ENCODE peak calls at places on chromosomes 16 and 17, in six cellular contexts. I is endothelial cell of umbilical vein, C is uterus, M is IMR-90, X is body of pancreas, K is A549. H is an unnamed sample.

GRCh38 chr17:5118219-5118618 is 2.4 kb downstream of the USP6 start:
- DNase-seq in M (no peak), X (no peak), K (no peak), I (no peak), C (no peak), H (no peak)

GRCh38 chr17:31413871-31414589 is 22.6 kb downstream of the RAB11FIP4 start:
- DNase-seq in M (peak), I (no peak), C (no peak), X (no peak), K (no peak), H (no peak)

GRCh38 chr16:15682105-15682570 is 32.1 kb downstream of the NDE1 start:
- DNase-seq in X (peak), K (peak), C (no peak), M (peak), I (peak), H (no peak)

GRCh38 chr16:49527621-49528020 is 154.0 kb downstream of the C16orf78 start:
- DNase-seq in K (no peak), I (no peak), C (peak), X (no peak), M (no peak), H (no peak)

GRCh38 chr17:27792095-27792494 is 8.2 kb downstream of the NOS2 start:
- DNase-seq in M (no peak), I (no peak), X (no peak), K (no peak), C (no peak), H (no peak)

GRCh38 chr17:69961488-69962145 is 113.4 kb upstream of the KCNJ16 start:
- DNase-seq in X (no peak), K (peak), M (peak), C (no peak), I (peak), H (no peak)

GRCh38 chr17:46772013-46772878 is 46.2 kb downstream of the WNT3 start:
- DNase-seq in M (no peak), C (no peak), K (peak), X (peak), I (peak), H (no peak)

GRCh38 chr17:76940738-76941350 is 72.6 kb downstream of the MGAT5B start:
- DNase-seq in X (no peak), I (peak), C (no peak), K (no peak), M (no peak), H (no peak)

GRCh38 chr16:21100447-21100846 is 50.2 kb downstream of the DNAH3 start:
- DNase-seq in X (no peak), M (peak), C (no peak), I (no peak), K (peak), H (no peak)

GRCh38 chr17:44110823-44111633 is 12.4 kb downstream of the HDAC5 start:
- DNase-seq in K (peak), I (peak), X (peak), C (peak), M (peak), H (peak)

GRCh38 chr16:87344931-87345631 is 27.9 kb upstream of the C16orf95 start:
- DNase-seq in I (no peak), X (no peak), M (no peak), K (no peak), C (peak), H (no peak)

GRCh38 chr17:65548570-65548969 is 12.9 kb downstream of the AXIN2 start:
- DNase-seq in X (no peak), K (no peak), C (no peak), I (no peak), M (no peak), H (no peak)

GRCh38 chr17:2814499-2815341 is 18.5 kb downstream of the RAP1GAP2 start:
- DNase-seq in K (no peak), X (no peak), C (no peak), M (no peak), I (no peak), H (no peak)

DNA sequence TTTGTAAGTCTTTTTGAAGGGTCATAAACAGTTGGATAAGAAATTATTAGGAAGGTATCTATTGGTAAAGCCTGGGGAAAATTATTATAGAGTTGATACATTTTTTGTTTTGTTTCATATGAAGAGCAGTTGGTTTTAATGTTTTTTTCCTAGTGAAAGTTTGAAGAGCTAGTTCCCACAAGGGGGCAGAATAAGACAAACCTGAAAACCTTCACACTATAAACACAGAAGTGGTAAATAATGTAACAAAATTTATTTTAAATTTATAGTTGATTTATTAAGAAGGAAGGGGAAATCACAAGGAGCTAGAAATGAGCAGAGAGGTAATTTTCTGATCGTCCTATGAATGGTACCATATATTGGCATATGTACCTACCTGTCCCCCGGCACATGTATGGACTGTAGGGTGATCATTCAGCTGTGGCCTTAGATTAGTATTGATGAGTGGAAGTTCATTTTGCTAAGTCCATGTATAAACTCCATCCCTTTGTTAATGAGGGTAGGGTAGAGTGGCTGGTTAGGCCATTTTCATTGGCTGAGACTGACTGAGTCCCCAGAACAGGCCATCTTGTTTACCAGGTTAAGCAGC is 116.3 kb downstream of the TANC2 start:
- DNase-seq in C (no peak), M (peak), X (no peak), I (peak), K (no peak), H (no peak)
- H3K27ac ChIP-seq in C (no peak), M (no peak), X (no peak), I (no peak), K (no peak), H (no peak)

GRCh38 chr16:65837431-65837986 is 529.0 kb upstream of the CDH5 start:
- DNase-seq in C (no peak), K (no peak), I (no peak), X (no peak), M (no peak), H (no peak)
- H3K4me3 ChIP-seq in C (no peak), K (no peak), I (no peak), X (no peak), M (no peak), H (no peak)

GRCh38 chr16:73058616-73059409 is 10.9 kb upstream of the ZFHX3 start:
- DNase-seq in K (no peak), M (peak), X (peak), C (no peak), I (peak), H (no peak)
- TF ChIP-seq POLR2A in K (no peak), M (peak), X (no peak), C (no peak), I (no peak), H (no peak)

DNA sequence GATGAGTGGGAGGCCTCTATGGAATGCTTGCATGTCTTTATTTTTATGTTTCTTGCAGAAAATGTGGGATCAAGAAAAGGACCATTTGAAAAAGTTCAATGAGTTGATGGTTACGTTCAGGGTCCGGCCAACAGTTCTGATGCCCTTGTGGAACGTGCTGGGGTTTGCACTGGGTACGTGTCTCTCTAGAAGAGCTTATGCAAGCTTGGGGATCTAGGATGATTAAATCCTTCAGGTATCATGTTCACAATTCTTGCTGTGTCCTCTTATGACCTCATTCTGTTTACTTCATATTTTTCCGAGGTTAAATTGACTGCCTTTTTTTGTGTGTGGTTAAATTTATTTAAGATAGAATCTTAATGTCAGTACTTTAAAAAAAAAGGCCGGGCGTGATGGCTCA is 6.4 kb downstream of the COQ7 start:
- DNase-seq in C (no peak), I (no peak), X (no peak), M (no peak), K (no peak), H (no peak)
- H3K27ac ChIP-seq in C (no peak), I (no peak), X (no peak), M (no peak), K (no peak), H (no peak)

GRCh38 chr16:89193021-89193575 is 7.2 kb downstream of the SLC22A31 start:
- DNase-seq in X (no peak), I (peak), M (peak), C (peak), K (no peak), H (no peak)

GRCh38 chr16:89191033-89191900 is 9.1 kb downstream of the SLC22A31 start:
- DNase-seq in K (no peak), C (no peak), X (no peak), I (no peak), M (no peak), H (no peak)

GRCh38 chr16:89193576-89194293 is 6.6 kb downstream of the SLC22A31 start:
- DNase-seq in M (no peak), C (no peak), X (no peak), I (no peak), K (no peak), H (no peak)

GRCh38 chr16:89190150-89190958 is 10.0 kb downstream of the SLC22A31 start:
- DNase-seq in M (no peak), I (no peak), K (no peak), X (no peak), C (no peak), H (no peak)

DNA sequence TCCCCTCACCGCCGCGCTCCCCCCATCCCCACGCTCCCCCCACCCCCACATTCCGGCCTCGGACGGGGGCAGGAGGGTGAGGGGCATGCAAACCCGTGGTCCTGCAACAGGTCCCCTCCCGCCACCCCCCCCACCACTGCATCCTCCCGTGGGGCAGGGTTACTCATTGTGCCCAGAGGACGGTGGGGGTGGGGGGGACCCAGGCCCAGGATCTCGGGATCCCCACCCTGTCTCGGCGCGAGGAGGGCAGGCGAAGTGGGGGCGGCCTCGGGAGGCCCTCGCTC is 8.5 kb downstream of the SLC22A31 start:
- DNase-seq in M (no peak), C (no peak), K (no peak), I (no peak), X (no peak), H (no peak)
- H3K4me3 ChIP-seq in M (peak), C (no peak), K (peak), I (peak), X (no peak), H (peak)

GRCh38 chr16:24573141-24573540 is 33.8 kb downstream of the RBBP6 start:
- DNase-seq in K (no peak), X (no peak), I (no peak), C (no peak), M (no peak), H (no peak)

GRCh38 chr16:24568392-24568791 is 29.0 kb downstream of the RBBP6 start:
- DNase-seq in X (no peak), K (no peak), M (peak), I (peak), C (no peak), H (no peak)

GRCh38 chr16:24577167-24577566 is 37.8 kb downstream of the RBBP6 start:
- DNase-seq in M (peak), C (no peak), X (no peak), I (peak), K (no peak), H (no peak)

DNA sequence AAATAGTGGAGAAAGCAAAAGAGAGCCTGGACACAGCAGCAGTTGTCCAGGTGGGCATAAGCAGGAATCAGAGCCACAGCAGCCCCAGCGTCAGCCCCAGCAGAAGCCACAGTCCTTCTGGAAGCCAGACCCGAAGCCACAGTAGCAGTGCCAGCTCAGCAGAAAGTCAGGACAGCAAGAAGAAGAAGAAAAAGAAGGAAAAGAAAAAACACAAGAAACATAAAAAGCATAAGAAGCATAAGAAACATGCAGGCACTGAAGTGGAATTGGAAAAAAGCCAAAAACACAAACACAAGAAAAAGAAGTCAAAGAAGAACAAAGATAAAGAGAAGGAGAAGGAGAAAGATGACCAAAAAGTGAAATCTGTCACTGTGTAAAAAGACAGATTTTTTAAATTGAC is 32.7 kb downstream of the RBBP6 start:
- DNase-seq in I (no peak), X (no peak), M (no peak), C (no peak), K (no peak), H (no peak)
- TF ChIP-seq POLR2A in I (no peak), X (no peak), M (no peak), C (no peak), K (no peak), H (no peak)

DNA sequence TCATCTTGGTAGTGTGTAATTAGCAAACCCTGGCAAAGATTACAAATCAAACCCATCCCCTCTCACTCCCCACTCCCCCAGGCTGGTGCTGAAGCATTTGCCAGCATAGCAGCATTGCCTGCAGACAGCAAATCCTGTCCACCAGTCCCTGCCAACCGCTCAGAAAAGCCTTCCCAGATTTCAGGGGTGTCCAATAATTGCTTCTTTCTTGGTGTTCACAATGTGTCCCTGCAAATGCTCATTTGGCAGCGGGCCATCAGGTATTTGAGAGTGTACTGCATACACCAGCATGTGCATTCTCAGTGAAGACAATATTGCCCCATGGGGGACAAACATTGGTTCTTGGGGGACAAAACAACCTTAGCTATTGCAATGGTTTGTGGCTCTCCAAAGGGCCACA is 28.2 kb downstream of the ORC6 start:
- DNase-seq in I (no peak), C (no peak), X (no peak), M (no peak), K (no peak), H (no peak)
- H3K27ac ChIP-seq in I (no peak), C (no peak), X (no peak), M (no peak), K (no peak), H (no peak)

H was measured in breast epithelium.